ENCODE peak calls at places on chromosomes 3 and 15, in nine cellular contexts. E is H1, I is IMR-90, U is progenitor cell of endocrine pancreas, V is HCT116, T is stomach, C is Calu3, N is tibial artery, F is GM06990. L is an unnamed sample.

GRCh38 chr3:189754356-189754755 is 123.2 kb downstream of the TP63 start:
- DNase-seq in E (no peak), I (no peak), U (no peak), V (no peak), T (no peak), C (no peak), N (no peak), F (no peak), L (no peak)

GRCh38 chr3:184380210-184380626 is 364 bp downstream of the CHRD start:
- DNase-seq in E (peak; percentile 79), I (no peak), U (peak; percentile 46), V (no peak), T (peak; percentile 68), C (peak; percentile 49), N (peak; percentile 84), F (no peak), L (peak; percentile 81)

GRCh38 chr3:23435318-23435717 is 232.2 kb downstream of the UBE2E2 start:
- DNase-seq in E (no peak), I (no peak), U (no peak), V (no peak), T (no peak), C (no peak), N (no peak), F (no peak), L (no peak)

GRCh38 chr3:175266993-175267960 is 408.1 kb downstream of the NAALADL2 start:
- DNase-seq in E (no peak), I (peak; percentile 84), U (no peak), V (no peak), T (no peak), C (no peak), N (no peak), F (no peak), L (no peak)

GRCh38 chr3:112640333-112640863 is 545 bp downstream of the CCDC80 start:
- DNase-seq in E (no peak), I (peak; percentile 90), U (no peak), V (no peak), T (no peak), C (no peak), N (no peak), F (no peak), L (no peak)

GRCh38 chr15:77352932-77353331 is 67.0 kb downstream of the PEAK1 start:
- DNase-seq in E (no peak), I (peak; percentile 14), U (no peak), V (no peak), T (no peak), C (no peak), N (no peak), F (no peak), L (no peak)

GRCh38 chr15:77731067-77731466 is 98.4 kb upstream of the LINGO1 start:
- DNase-seq in E (no peak), I (no peak), U (no peak), V (no peak), T (no peak), C (no peak), N (no peak), F (no peak), L (no peak)

GRCh38 chr15:60804986-60805949 is 326.3 kb upstream of the ICE2 start:
- DNase-seq in E (peak; percentile 70), I (peak; percentile 74), U (no peak), V (no peak), T (no peak), C (no peak), N (no peak), F (no peak), L (no peak)

GRCh38 chr15:25062551-25063430 is 108.0 kb downstream of the SNRPN start:
- DNase-seq in E (no peak), I (no peak), U (no peak), V (no peak), T (no peak), C (no peak), N (peak; percentile 37), F (no peak), L (no peak)

GRCh38 chr15:70014860-70015490 is 82.7 kb downstream of the TLE3 start:
- DNase-seq in E (peak; percentile 69), I (no peak), U (no peak), V (no peak), T (peak; percentile 43), C (no peak), N (no peak), F (peak; percentile 88), L (no peak)

GRCh38 chr3:124588794-124589193 is 141.5 kb upstream of the UMPS start:
- DNase-seq in E (no peak), I (no peak), U (no peak), V (no peak), T (no peak), C (no peak), N (no peak), F (no peak), L (no peak)

GRCh38 chr15:52481915-52482314 is 46.8 kb downstream of the MYO5A start:
- DNase-seq in E (no peak), I (peak; percentile 84), U (no peak), V (peak; percentile 13), T (no peak), C (no peak), N (no peak), F (peak; percentile 76), L (no peak)

GRCh38 chr3:186613637-186614265 is 891 bp downstream of the AHSG start:
- DNase-seq in E (no peak), I (no peak), U (no peak), V (no peak), T (no peak), C (no peak), N (no peak), F (no peak), L (no peak)

GRCh38 chr3:102464261-102464660 is 29.4 kb downstream of the ZPLD1 start:
- DNase-seq in E (no peak), I (no peak), U (no peak), V (no peak), T (no peak), C (no peak), N (no peak), F (no peak), L (no peak)

GRCh38 chr3:102457644-102458043 is 22.8 kb downstream of the ZPLD1 start:
- DNase-seq in E (no peak), I (no peak), U (no peak), V (no peak), T (no peak), C (no peak), N (no peak), F (no peak), L (no peak)

GRCh38 chr3:102466001-102466400 is 31.2 kb downstream of the ZPLD1 start:
- DNase-seq in E (no peak), I (no peak), U (no peak), V (peak; percentile 6), T (no peak), C (no peak), N (no peak), F (no peak), L (no peak)

DNA sequence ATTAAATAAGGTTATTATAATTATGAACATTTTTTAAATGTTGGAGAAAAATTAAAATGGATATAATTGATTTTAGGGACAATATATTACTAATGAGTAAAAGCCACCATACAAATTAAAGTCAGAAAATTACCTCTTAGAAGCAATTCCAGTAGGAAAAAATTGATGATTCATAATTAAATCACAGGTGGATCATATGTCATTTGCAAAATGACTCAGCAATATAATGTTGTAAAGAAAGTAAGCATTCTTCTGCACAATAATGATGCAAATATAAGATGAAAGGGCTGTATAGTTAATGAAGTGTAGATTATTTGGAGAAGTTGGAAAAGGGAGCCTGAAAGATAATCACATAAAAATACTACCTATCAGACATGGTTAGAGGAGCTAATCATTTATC is 25.8 kb downstream of the ZPLD1 start:
- DNase-seq in E (no peak), I (peak; percentile 3), U (no peak), V (no peak), T (no peak), C (no peak), N (no peak), F (no peak), L (no peak)
- TF ChIP-seq CTCF in E (no peak), I (no peak), U (no peak), V (no peak), T (no peak), C (no peak), N (no peak), F (no peak), L (no peak)

GRCh38 chr3:170189396-170190256 is 8.1 kb upstream of the PHC3 start:
- DNase-seq in E (no peak), I (no peak), U (no peak), V (no peak), T (no peak), C (no peak), N (no peak), F (no peak), L (no peak)
- TF ChIP-seq CTCF in E (no peak), I (no peak), U (no peak), V (no peak), T (no peak), C (no peak), N (no peak), F (no peak), L (no peak)

GRCh38 chr15:93974804-93975481 is 256.4 kb upstream of the MCTP2 start:
- DNase-seq in E (no peak), I (peak; percentile 5), U (no peak), V (peak; percentile 2), T (no peak), C (no peak), N (no peak), F (no peak), L (no peak)
- TF ChIP-seq CTCF in E (peak; percentile 65), I (no peak), U (peak; percentile 68), V (peak; percentile 46), T (no peak), C (no peak), N (peak; percentile 26), F (peak; percentile 7), L (peak; percentile 76)

DNA sequence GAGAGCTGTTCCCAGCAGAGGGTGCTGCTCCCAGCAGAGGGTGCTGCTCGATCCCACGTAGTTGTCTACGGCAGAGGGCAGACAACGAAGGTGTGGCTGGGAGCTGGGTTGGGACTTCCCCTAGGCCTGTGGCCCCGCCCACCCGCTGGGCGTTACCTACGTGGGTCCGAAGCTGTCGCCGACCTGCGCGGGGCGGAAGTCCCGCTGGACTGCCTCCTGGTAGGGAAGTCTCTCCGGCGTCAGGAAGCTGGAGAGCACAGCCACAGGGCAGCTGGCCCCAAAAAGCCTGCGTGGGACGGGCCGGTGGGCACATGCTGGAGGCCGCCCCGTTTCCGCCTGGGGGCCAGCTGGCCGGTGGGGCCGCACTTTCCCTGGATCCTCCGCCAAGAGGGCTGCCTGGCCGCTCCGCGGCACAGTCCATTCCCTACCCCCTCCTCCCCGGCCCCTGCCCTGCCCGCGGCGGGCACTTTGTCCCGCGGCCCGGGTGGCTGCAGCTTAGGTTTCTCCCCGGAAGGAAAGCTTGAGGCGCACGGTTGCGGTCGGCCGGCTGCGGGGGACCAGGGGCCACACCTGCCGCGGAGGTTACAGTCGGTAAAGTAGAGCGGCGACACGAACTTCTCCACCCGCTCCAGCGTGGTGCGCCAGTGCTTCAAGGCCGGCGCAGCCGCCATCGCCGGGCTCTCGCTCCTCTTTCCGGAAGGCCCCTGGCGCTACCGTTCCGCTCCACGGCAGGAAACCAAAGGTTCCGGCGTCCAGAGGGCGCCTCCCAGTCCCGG is at the start of gene MAN2C1:
- DNase-seq in E (peak; percentile 94), I (peak; percentile 94), U (peak; percentile 91), V (peak; percentile 97), T (peak; percentile 98), C (peak; percentile 99), N (peak; percentile 97), F (peak; percentile 98), L (peak; percentile 84)
- TF ChIP-seq CTCF in E (peak; percentile 91), I (peak; percentile 78), U (peak; percentile 70), V (peak; percentile 77), T (no peak), C (peak; percentile 76), N (peak; percentile 64), F (peak; percentile 90), L (peak; percentile 78)

L was measured in D721Med.